ENCODE peak calls at places on chromosomes 12 and 14, in six cellular contexts. One of them, this sample, is unnamed.

GRCh38 chr14:91303091-91303923 is 58.8 kb upstream of the GPR68 start:
- DNase-seq in GM23338: peak; percentile 98
- DNase-seq in H1: peak; percentile 98
- DNase-seq in astrocyte: no peak
- DNase-seq in HCT116: peak; percentile 49
- DNase-seq in keratinocyte: no peak
- DNase-seq in this sample: no peak

GRCh38 chr12:4193821-4194220 is 79.7 kb upstream of the CCND2 start:
- DNase-seq in HCT116: no peak
- DNase-seq in GM23338: peak; percentile 34
- DNase-seq in keratinocyte: no peak
- DNase-seq in astrocyte: no peak
- DNase-seq in H1: no peak
- DNase-seq in this sample: no peak

GRCh38 chr12:108603743-108604142 is 5.9 kb upstream of the TMEM119 start:
- DNase-seq in keratinocyte: no peak
- DNase-seq in HCT116: no peak
- DNase-seq in H1: no peak
- DNase-seq in astrocyte: no peak
- DNase-seq in GM23338: no peak
- DNase-seq in this sample: no peak

GRCh38 chr14:68653754-68654153 is 139.1 kb downstream of the ZFP36L1 start:
- DNase-seq in GM23338: no peak
- DNase-seq in HCT116: no peak
- DNase-seq in H1: peak; percentile 16
- DNase-seq in astrocyte: no peak
- DNase-seq in keratinocyte: no peak
- DNase-seq in this sample: no peak

GRCh38 chr12:27460471-27460978 is 14.0 kb downstream of the SMCO2 start:
- DNase-seq in HCT116: no peak
- DNase-seq in astrocyte: peak; percentile 49
- DNase-seq in H1: no peak
- DNase-seq in keratinocyte: peak; percentile 9
- DNase-seq in GM23338: no peak
- DNase-seq in this sample: no peak

GRCh38 chr14:73754911-73755360 is 40.8 kb upstream of the PNMA1 start:
- DNase-seq in GM23338: peak; percentile 17
- DNase-seq in HCT116: no peak
- DNase-seq in keratinocyte: no peak
- DNase-seq in H1: no peak
- DNase-seq in astrocyte: peak; percentile 84
- DNase-seq in this sample: peak; percentile 64

GRCh38 chr12:26987634-26988424 is 26.4 kb downstream of the TM7SF3 start:
- DNase-seq in HCT116: no peak
- DNase-seq in astrocyte: no peak
- DNase-seq in keratinocyte: no peak
- DNase-seq in H1: no peak
- DNase-seq in GM23338: no peak
- DNase-seq in this sample: peak; percentile 17

GRCh38 chr14:75831455-75831854 is 150.3 kb downstream of the TGFB3 start:
- DNase-seq in H1: no peak
- DNase-seq in HCT116: no peak
- DNase-seq in keratinocyte: no peak
- DNase-seq in GM23338: no peak
- DNase-seq in astrocyte: peak; percentile 88
- DNase-seq in this sample: peak; percentile 75

GRCh38 chr12:105289114-105289904 is 41.2 kb upstream of the C12orf75 start:
- DNase-seq in astrocyte: peak; percentile 60
- DNase-seq in HCT116: no peak
- DNase-seq in keratinocyte: no peak
- DNase-seq in H1: no peak
- DNase-seq in GM23338: no peak
- DNase-seq in this sample: peak; percentile 67

GRCh38 chr14:38404616-38405015 is 148.7 kb upstream of the CLEC14A start:
- DNase-seq in GM23338: no peak
- DNase-seq in H1: no peak
- DNase-seq in HCT116: no peak
- DNase-seq in astrocyte: peak; percentile 56
- DNase-seq in keratinocyte: no peak
- DNase-seq in this sample: peak; percentile 71

GRCh38 chr12:131902332-131903241 is 8.2 kb downstream of the ULK1 start:
- DNase-seq in astrocyte: no peak
- DNase-seq in keratinocyte: no peak
- DNase-seq in H1: no peak
- DNase-seq in GM23338: no peak
- DNase-seq in HCT116: no peak
- DNase-seq in this sample: no peak

GRCh38 chr14:75640876-75641275 is 19.8 kb downstream of the ERG28 start:
- DNase-seq in astrocyte: no peak
- DNase-seq in H1: no peak
- DNase-seq in HCT116: no peak
- DNase-seq in GM23338: no peak
- DNase-seq in keratinocyte: no peak
- DNase-seq in this sample: no peak

GRCh38 chr12:62001424-62001823 is 258.8 kb upstream of the USP15 start:
- DNase-seq in GM23338: no peak
- DNase-seq in H1: no peak
- DNase-seq in HCT116: no peak
- DNase-seq in keratinocyte: no peak
- DNase-seq in astrocyte: no peak
- DNase-seq in this sample: no peak

GRCh38 chr14:86574026-86574777 is 1044.3 kb downstream of the FLRT2 start:
- DNase-seq in H1: no peak
- DNase-seq in astrocyte: peak; percentile 43
- DNase-seq in GM23338: no peak
- DNase-seq in keratinocyte: no peak
- DNase-seq in HCT116: no peak
- DNase-seq in this sample: peak; percentile 57

GRCh38 chr12:121955258-121956040 is 37.1 kb downstream of the CFAP251 start:
- DNase-seq in astrocyte: no peak
- DNase-seq in keratinocyte: no peak
- DNase-seq in HCT116: peak; percentile 24
- DNase-seq in H1: no peak
- DNase-seq in GM23338: peak; percentile 56
- DNase-seq in this sample: no peak

GRCh38 chr12:32522322-32523221 is 123.2 kb downstream of the FGD4 start:
- DNase-seq in H1: no peak
- DNase-seq in astrocyte: no peak
- DNase-seq in GM23338: no peak
- DNase-seq in keratinocyte: no peak
- DNase-seq in HCT116: no peak
- DNase-seq in this sample: peak; percentile 26

GRCh38 chr14:85537526-85537925 is 7.6 kb downstream of the FLRT2 start:
- DNase-seq in GM23338: no peak
- DNase-seq in astrocyte: no peak
- DNase-seq in HCT116: no peak
- DNase-seq in H1: no peak
- DNase-seq in keratinocyte: no peak
- DNase-seq in this sample: no peak

GRCh38 chr14:85536835-85537195 is 6.9 kb downstream of the FLRT2 start:
- DNase-seq in HCT116: no peak
- DNase-seq in keratinocyte: no peak
- DNase-seq in H1: no peak
- DNase-seq in astrocyte: no peak
- DNase-seq in GM23338: no peak
- DNase-seq in this sample: no peak

GRCh38 chr14:85535316-85535715 is 5.4 kb downstream of the FLRT2 start:
- DNase-seq in astrocyte: no peak
- DNase-seq in GM23338: no peak
- DNase-seq in H1: no peak
- DNase-seq in HCT116: no peak
- DNase-seq in keratinocyte: no peak
- DNase-seq in this sample: no peak

GRCh38 chr14:85534914-85535313 is 5.0 kb downstream of the FLRT2 start:
- DNase-seq in H1: no peak
- DNase-seq in astrocyte: no peak
- DNase-seq in keratinocyte: no peak
- DNase-seq in GM23338: no peak
- DNase-seq in HCT116: no peak
- DNase-seq in this sample: peak; percentile 26

DNA sequence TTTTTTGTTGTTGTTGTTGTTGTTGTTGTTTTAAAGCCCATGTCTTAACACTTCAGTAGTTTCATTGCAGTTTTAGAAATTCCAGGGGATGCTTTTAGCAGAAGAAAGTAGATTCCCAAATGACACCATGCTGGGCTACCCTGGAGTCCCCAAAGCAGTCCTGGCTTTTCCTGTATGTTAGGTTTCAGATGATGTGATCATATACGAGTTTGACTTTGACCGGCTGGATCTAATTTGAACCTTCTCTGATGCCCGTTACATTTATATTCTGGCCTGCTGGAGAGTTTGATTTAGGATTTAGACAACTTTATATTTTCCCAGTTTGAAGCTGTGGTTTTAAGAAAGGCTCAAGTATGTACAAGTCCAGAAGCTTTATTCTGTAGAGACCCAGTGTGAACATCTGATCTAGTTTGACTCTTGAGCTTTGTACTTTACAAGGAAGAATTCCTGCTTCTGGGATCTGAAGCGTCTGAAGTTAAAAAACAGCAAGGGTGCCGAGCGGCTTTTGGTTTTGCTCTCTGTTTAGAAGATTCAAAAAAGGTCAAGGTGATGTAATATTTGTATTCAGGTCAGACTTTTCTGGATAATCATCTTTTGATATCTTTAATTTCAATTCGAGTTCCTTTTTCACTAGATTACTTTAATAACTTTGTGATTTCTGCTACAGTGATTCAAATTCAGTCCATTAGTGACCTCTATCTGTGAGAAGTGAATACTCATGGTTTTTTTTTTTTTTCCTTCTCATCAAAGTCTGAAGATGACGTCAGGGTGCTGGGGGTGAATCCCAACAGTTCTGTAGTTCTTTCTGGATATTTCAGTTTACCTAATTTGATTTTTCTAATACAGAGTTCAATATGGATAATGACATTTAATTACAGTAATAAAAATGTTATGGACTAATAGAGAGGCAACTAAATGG is 6.2 kb downstream of the FLRT2 start:
- DNase-seq in astrocyte: peak; percentile 48
- DNase-seq in keratinocyte: no peak
- DNase-seq in H1: no peak
- DNase-seq in HCT116: no peak
- DNase-seq in GM23338: peak; percentile 50
- DNase-seq in this sample: peak; percentile 76
- TF ChIP-seq CTCF in astrocyte: peak; percentile 49
- TF ChIP-seq CTCF in keratinocyte: peak; percentile 47
- TF ChIP-seq CTCF in H1: no peak
- TF ChIP-seq CTCF in HCT116: no peak
- TF ChIP-seq CTCF in GM23338: peak; percentile 47
- TF ChIP-seq CTCF in this sample: peak; percentile 51

DNA sequence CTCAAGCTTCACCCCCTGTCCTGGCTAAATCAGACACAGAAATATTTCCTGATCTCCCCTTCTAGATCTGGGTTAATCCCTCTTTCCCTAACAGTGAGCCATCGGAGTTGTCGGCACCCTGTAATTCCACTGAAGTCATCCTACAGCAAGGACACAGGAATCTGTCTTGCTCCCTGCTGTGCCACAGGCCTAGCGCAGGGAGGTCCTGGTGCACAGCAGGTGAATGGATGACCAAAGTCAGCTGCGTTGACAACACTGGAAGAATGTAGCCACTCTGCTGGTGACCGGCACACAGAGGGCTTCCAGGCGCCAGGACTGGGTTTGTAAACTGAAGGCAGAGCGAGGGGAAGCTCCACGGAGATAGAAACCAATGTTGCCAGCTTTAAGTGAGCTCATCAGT is 23.7 kb downstream of the TMEM229B start:
- DNase-seq in GM23338: no peak
- DNase-seq in HCT116: no peak
- DNase-seq in H1: no peak
- DNase-seq in astrocyte: no peak
- DNase-seq in keratinocyte: no peak
- DNase-seq in this sample: no peak
- TF ChIP-seq EZH2 in GM23338: no peak
- TF ChIP-seq EZH2 in HCT116: no peak
- TF ChIP-seq EZH2 in H1: no peak
- TF ChIP-seq EZH2 in astrocyte: no peak
- TF ChIP-seq EZH2 in keratinocyte: no peak
- TF ChIP-seq EZH2 in this sample: no peak

GRCh38 chr12:74254784-74255183 is 282.9 kb upstream of the ATXN7L3B start:
- DNase-seq in H1: no peak
- DNase-seq in astrocyte: no peak
- DNase-seq in keratinocyte: no peak
- DNase-seq in HCT116: no peak
- DNase-seq in GM23338: no peak
- DNase-seq in this sample: no peak

GRCh38 chr12:74264692-74265091 is 272.9 kb upstream of the ATXN7L3B start:
- DNase-seq in keratinocyte: no peak
- DNase-seq in HCT116: no peak
- DNase-seq in astrocyte: no peak
- DNase-seq in GM23338: no peak
- DNase-seq in H1: no peak
- DNase-seq in this sample: no peak

DNA sequence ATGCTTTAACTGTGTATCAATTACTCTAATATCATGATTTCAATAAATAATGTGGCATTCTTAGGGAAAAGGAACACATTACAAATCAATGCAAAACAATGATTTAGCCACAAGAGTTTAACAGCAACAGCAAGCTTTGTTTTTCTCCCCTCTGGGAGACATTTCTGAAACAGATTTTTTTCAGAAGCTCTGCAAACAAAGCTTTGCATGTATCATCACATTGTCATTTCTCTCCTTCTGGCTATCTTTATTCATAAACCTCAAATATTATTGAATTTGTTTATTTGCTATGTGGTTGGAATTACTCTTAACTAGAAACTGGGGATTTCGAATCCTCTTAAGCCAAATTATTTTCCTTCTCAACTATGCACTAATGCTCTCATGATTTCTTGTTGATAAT is 278.4 kb upstream of the ATXN7L3B start:
- DNase-seq in keratinocyte: no peak
- DNase-seq in GM23338: no peak
- DNase-seq in HCT116: no peak
- DNase-seq in astrocyte: no peak
- DNase-seq in H1: no peak
- DNase-seq in this sample: no peak
- TF ChIP-seq CTCF in keratinocyte: no peak
- TF ChIP-seq CTCF in GM23338: no peak
- TF ChIP-seq CTCF in HCT116: no peak
- TF ChIP-seq CTCF in astrocyte: no peak
- TF ChIP-seq CTCF in H1: no peak
- TF ChIP-seq CTCF in this sample: no peak

GRCh38 chr12:54016478-54016964 is 7.7 kb downstream of the HOXC8 start:
- DNase-seq in H1: no peak
- DNase-seq in keratinocyte: no peak
- DNase-seq in astrocyte: no peak
- DNase-seq in GM23338: no peak
- DNase-seq in HCT116: no peak
- DNase-seq in this sample: no peak

GRCh38 chr12:54018608-54018984 is 9.6 kb upstream of the HOXC6 start:
- DNase-seq in astrocyte: no peak
- DNase-seq in HCT116: no peak
- DNase-seq in keratinocyte: no peak
- DNase-seq in GM23338: peak; percentile 70
- DNase-seq in H1: peak; percentile 64
- DNase-seq in this sample: no peak

GRCh38 chr12:54016051-54016450 is 7.3 kb downstream of the HOXC8 start:
- DNase-seq in HCT116: no peak
- DNase-seq in H1: no peak
- DNase-seq in keratinocyte: no peak
- DNase-seq in GM23338: no peak
- DNase-seq in astrocyte: no peak
- DNase-seq in this sample: no peak

GRCh38 chr12:54017845-54018607 is 9.2 kb downstream of the HOXC8 start:
- DNase-seq in astrocyte: no peak
- DNase-seq in keratinocyte: no peak
- DNase-seq in H1: peak; percentile 83
- DNase-seq in GM23338: peak; percentile 86
- DNase-seq in HCT116: peak; percentile 84
- DNase-seq in this sample: no peak

GRCh38 chr12:54017027-54017788 is 8.4 kb downstream of the HOXC8 start:
- DNase-seq in keratinocyte: no peak
- DNase-seq in HCT116: no peak
- DNase-seq in astrocyte: no peak
- DNase-seq in GM23338: peak; percentile 71
- DNase-seq in H1: peak; percentile 56
- DNase-seq in this sample: no peak
- TF ChIP-seq EZH2 in keratinocyte: no peak
- TF ChIP-seq EZH2 in HCT116: no peak
- TF ChIP-seq EZH2 in astrocyte: no peak
- TF ChIP-seq EZH2 in GM23338: peak; percentile 76
- TF ChIP-seq EZH2 in H1: peak; percentile 19
- TF ChIP-seq EZH2 in this sample: peak; percentile 73